ENCODE peak calls at places on chromosomes 2 and 18, in eight cellular contexts. A is GM06990, Q is cardiac muscle cell, D is AG10803, F is left ventricle myocardium inferior, O is GM13976, M is neural progenitor cell, E is choroid plexus epithelial cell. S is an unnamed sample.

GRCh38 chr2:116988303-116988702 is 826.2 kb upstream of the DDX18 start:
- DNase-seq in O (no peak), D (no peak), E (no peak), A (no peak), M (no peak), Q (no peak), F (no peak), S (no peak)

GRCh38 chr2:55118643-55119065 is 68.4 kb upstream of the RTN4 start:
- DNase-seq in O (no peak), M (no peak), A (no peak), E (no peak), D (no peak), Q (no peak), F (no peak), S (no peak)

GRCh38 chr2:37201208-37201607 is 4.9 kb downstream of the CEBPZOS start:
- DNase-seq in F (no peak), A (no peak), E (peak), M (no peak), O (no peak), D (no peak), Q (no peak), S (no peak)

GRCh38 chr2:241288489-241288888 is 27.0 kb downstream of the HDLBP start:
- DNase-seq in E (no peak), M (no peak), D (no peak), O (no peak), A (no peak), F (no peak), Q (no peak), S (no peak)

GRCh38 chr2:10097352-10098148 is 17.3 kb upstream of the CYS1 start:
- DNase-seq in F (peak), A (peak), O (peak), Q (peak), D (peak), E (peak), M (peak), S (peak)

GRCh38 chr18:44536041-44536440 is 144.6 kb upstream of the SETBP1 start:
- DNase-seq in M (no peak), E (peak), O (no peak), F (no peak), A (no peak), Q (peak), D (peak), S (no peak)

GRCh38 chr2:114294814-114295213 is 147.6 kb upstream of the DPP10 start:
- DNase-seq in D (no peak), M (peak), E (no peak), F (no peak), A (no peak), Q (no peak), O (no peak), S (no peak)

GRCh38 chr2:224036731-224037376 is 2.2 kb downstream of the SERPINE2 start:
- DNase-seq in F (no peak), M (no peak), O (no peak), E (no peak), Q (no peak), A (no peak), D (no peak), S (no peak)

GRCh38 chr2:15719566-15720313 is 128.1 kb downstream of the DDX1 start:
- DNase-seq in M (no peak), O (no peak), E (no peak), Q (no peak), F (no peak), A (no peak), D (no peak), S (no peak)

GRCh38 chr2:147909178-147909577 is 64.3 kb downstream of the ACVR2A start:
- DNase-seq in A (no peak), D (no peak), O (no peak), E (no peak), Q (no peak), M (no peak), F (no peak), S (no peak)

GRCh38 chr2:121825003-121825950 is 69.8 kb downstream of the TSN start:
- DNase-seq in A (no peak), Q (no peak), E (no peak), M (no peak), F (no peak), D (no peak), O (no peak), S (no peak)

GRCh38 chr2:227508001-227508400 is 36.0 kb downstream of the AGFG1 start:
- DNase-seq in A (no peak), F (no peak), E (peak), Q (no peak), D (peak), M (peak), O (no peak), S (no peak)

GRCh38 chr2:214946949-214947348 is 137.5 kb upstream of the BARD1 start:
- DNase-seq in E (no peak), D (no peak), M (no peak), Q (no peak), F (no peak), A (no peak), O (no peak), S (no peak)

GRCh38 chr2:161596148-161596547 is 28.1 kb upstream of the SLC4A10 start:
- DNase-seq in D (no peak), M (no peak), Q (no peak), A (no peak), F (no peak), O (no peak), E (no peak), S (no peak)

GRCh38 chr2:240895656-240896388 is at the start of gene MAB21L4:
- DNase-seq in O (no peak), D (no peak), Q (no peak), F (no peak), M (no peak), A (no peak), E (no peak), S (no peak)

DNA sequence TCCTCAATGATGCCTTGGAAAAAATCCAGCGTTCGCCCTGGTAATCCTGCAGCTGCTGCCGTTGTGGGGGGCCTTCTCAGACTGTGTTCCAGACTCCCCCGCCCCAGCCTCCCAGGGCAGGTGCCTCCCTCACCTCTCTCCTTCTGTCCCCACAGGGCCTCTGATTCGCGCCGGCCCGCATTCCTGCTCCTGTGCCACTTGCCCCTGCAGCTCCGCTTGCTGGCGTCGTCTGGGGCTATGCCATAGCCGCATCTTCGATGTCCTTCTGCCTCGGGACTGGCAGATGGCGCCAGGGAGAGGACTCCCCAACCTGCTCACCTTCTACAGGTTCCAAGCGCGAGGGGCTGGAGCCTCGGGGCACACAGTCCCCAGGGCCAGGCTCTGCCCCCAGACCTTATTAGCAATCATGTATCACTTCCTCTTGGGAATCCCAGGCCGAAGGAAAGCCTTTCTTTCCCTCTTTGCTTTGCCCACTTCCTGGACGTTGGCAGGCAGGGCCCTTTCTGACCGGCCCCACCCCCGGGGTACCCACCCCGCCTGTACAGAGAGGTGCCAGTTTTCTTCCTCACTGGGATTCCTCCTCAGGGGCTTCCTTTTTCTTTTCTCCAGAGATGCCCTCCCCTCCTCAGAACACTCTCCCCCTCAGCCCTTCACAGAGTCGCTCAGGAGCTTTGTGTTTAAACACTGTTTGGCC is 4.4 kb downstream of the SPATA3 start:
- DNase-seq in O (no peak), F (no peak), E (no peak), D (no peak), A (no peak), M (peak), Q (no peak), S (no peak)
- TF ChIP-seq CTCF in O (no peak), F (no peak), E (no peak), D (no peak), A (no peak), M (peak), Q (no peak), S (no peak)

GRCh38 chr18:43420950-43421349 is 143.7 kb upstream of the SYT4 start:
- DNase-seq in O (no peak), Q (no peak), M (peak), D (no peak), F (no peak), E (no peak), A (no peak), S (no peak)
- TF ChIP-seq CTCF in O (no peak), Q (no peak), M (peak), D (no peak), F (no peak), E (peak), A (peak), S (no peak)

DNA sequence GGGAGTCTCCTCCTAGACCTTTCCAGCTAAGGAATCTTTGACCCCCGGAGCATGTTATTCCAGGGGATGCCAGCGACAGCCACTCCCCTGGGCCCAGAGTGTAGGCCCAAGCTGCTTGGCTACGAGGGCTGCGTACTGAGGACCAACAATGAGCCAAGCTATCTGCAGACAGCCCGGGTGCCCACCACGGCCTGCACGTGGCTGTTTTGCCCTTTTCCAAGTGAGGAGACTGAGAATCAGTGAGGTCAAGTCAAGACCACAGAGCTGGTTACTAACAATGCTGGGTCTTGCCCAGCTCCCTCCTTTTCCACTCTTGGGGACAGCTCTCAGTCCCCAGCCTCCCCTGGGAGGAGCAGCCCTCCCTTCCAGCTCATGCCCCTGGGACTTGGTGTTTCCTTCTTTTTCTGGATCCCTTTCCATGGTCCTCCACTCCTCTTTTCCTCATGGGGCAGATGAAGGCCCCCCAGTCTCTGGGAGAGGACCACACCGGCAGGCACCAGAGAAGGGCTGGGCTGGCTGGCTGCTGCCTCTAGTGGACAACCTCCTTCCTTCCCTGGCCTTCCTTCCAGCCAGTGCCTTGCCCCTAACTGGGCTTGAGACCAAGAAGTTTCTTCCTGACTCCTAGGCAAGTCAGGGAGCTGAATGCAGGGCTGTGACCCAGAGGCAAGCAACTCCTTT is 550 bp upstream of the MALL start:
- DNase-seq in O (peak), F (no peak), D (peak), A (no peak), M (peak), E (peak), Q (peak), S (no peak)
- TF ChIP-seq CTCF in O (no peak), F (peak), D (peak), A (peak), M (peak), E (peak), Q (peak), S (no peak)

DNA sequence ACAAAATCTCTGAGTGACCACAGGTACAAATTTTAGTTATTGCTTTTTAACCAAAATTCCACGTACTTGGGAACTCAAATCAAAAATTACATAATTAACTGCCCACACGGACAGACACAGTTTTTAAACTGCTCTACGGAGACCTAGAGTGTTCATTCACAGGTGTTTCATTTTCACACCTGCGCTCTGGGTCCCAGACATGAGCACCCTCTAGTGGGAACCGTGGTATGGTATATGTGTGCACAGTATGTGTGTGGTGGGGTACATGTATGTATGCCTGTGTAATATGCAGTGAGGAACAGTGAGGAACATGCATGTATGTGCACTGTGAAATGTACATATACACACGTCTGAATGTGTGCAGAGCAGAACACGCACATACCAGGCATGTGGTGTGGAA is 65.0 kb downstream of the PPP4R1 start:
- DNase-seq in E (no peak), Q (no peak), F (no peak), A (no peak), D (no peak), M (no peak), O (no peak), S (no peak)
- TF ChIP-seq CTCF in E (peak), Q (no peak), F (peak), A (peak), D (no peak), M (peak), O (no peak), S (no peak)

S was measured in natural killer cell.